ENCODE peak calls at places on chromosomes 13 and 19, in eight cellular contexts. One of them, this sample, is unnamed.

GRCh38 chr19:42286349-42287016 is 15.4 kb upstream of the PRR19 start:
- DNase-seq in sigmoid colon: peak
- DNase-seq in IMR-90: peak
- DNase-seq in cardiac fibroblast: peak
- DNase-seq in tibial artery: peak
- DNase-seq in lung: no peak
- DNase-seq in NB4: no peak
- DNase-seq in fibroblast of pulmonary artery: peak
- DNase-seq in this sample: no peak

GRCh38 chr19:42961119-42961518 is 24.1 kb upstream of the PSG7 start:
- DNase-seq in sigmoid colon: no peak
- DNase-seq in IMR-90: no peak
- DNase-seq in cardiac fibroblast: no peak
- DNase-seq in tibial artery: no peak
- DNase-seq in lung: no peak
- DNase-seq in NB4: no peak
- DNase-seq in fibroblast of pulmonary artery: no peak
- DNase-seq in this sample: no peak

GRCh38 chr19:6132482-6132881 is 3.0 kb upstream of the ACSBG2 start:
- DNase-seq in sigmoid colon: no peak
- DNase-seq in IMR-90: no peak
- DNase-seq in cardiac fibroblast: no peak
- DNase-seq in tibial artery: no peak
- DNase-seq in lung: no peak
- DNase-seq in NB4: no peak
- DNase-seq in fibroblast of pulmonary artery: no peak
- DNase-seq in this sample: no peak

GRCh38 chr13:38980628-38981078 is 10.0 kb downstream of the STOML3 start:
- DNase-seq in sigmoid colon: no peak
- DNase-seq in IMR-90: no peak
- DNase-seq in cardiac fibroblast: no peak
- DNase-seq in tibial artery: no peak
- DNase-seq in lung: no peak
- DNase-seq in NB4: no peak
- DNase-seq in fibroblast of pulmonary artery: no peak
- DNase-seq in this sample: no peak

GRCh38 chr13:40069173-40070044 is 413.9 kb downstream of the COG6 start:
- DNase-seq in sigmoid colon: peak
- DNase-seq in IMR-90: peak
- DNase-seq in cardiac fibroblast: peak
- DNase-seq in tibial artery: peak
- DNase-seq in lung: peak
- DNase-seq in NB4: peak
- DNase-seq in fibroblast of pulmonary artery: peak
- DNase-seq in this sample: peak

GRCh38 chr19:11499890-11500420 is 5.7 kb downstream of the ZNF653 start:
- DNase-seq in sigmoid colon: no peak
- DNase-seq in IMR-90: no peak
- DNase-seq in cardiac fibroblast: no peak
- DNase-seq in tibial artery: no peak
- DNase-seq in lung: no peak
- DNase-seq in NB4: no peak
- DNase-seq in fibroblast of pulmonary artery: no peak
- DNase-seq in this sample: no peak

GRCh38 chr13:44243198-44243852 is 130.3 kb upstream of the SERP2 start:
- DNase-seq in sigmoid colon: no peak
- DNase-seq in IMR-90: peak
- DNase-seq in cardiac fibroblast: peak
- DNase-seq in tibial artery: no peak
- DNase-seq in lung: no peak
- DNase-seq in NB4: peak
- DNase-seq in fibroblast of pulmonary artery: peak
- DNase-seq in this sample: peak

GRCh38 chr13:103238441-103238840 is 172.2 kb upstream of the SLC10A2 start:
- DNase-seq in sigmoid colon: no peak
- DNase-seq in IMR-90: no peak
- DNase-seq in cardiac fibroblast: no peak
- DNase-seq in tibial artery: no peak
- DNase-seq in lung: no peak
- DNase-seq in NB4: no peak
- DNase-seq in fibroblast of pulmonary artery: no peak
- DNase-seq in this sample: no peak

GRCh38 chr13:32262165-32262564 is 53.0 kb downstream of the ZAR1L start:
- DNase-seq in sigmoid colon: no peak
- DNase-seq in IMR-90: peak
- DNase-seq in cardiac fibroblast: no peak
- DNase-seq in tibial artery: no peak
- DNase-seq in lung: no peak
- DNase-seq in NB4: no peak
- DNase-seq in fibroblast of pulmonary artery: no peak
- DNase-seq in this sample: no peak

GRCh38 chr19:32651729-32652140 is 23.2 kb downstream of the ANKRD27 start:
- DNase-seq in sigmoid colon: peak
- DNase-seq in IMR-90: peak
- DNase-seq in cardiac fibroblast: no peak
- DNase-seq in tibial artery: no peak
- DNase-seq in lung: no peak
- DNase-seq in NB4: no peak
- DNase-seq in fibroblast of pulmonary artery: no peak
- DNase-seq in this sample: no peak

GRCh38 chr13:107715496-107715895 is 499.8 kb downstream of the LIG4 start:
- DNase-seq in sigmoid colon: no peak
- DNase-seq in IMR-90: no peak
- DNase-seq in cardiac fibroblast: no peak
- DNase-seq in tibial artery: no peak
- DNase-seq in lung: no peak
- DNase-seq in NB4: no peak
- DNase-seq in fibroblast of pulmonary artery: no peak
- DNase-seq in this sample: no peak

GRCh38 chr13:65064967-65065366 is 2165.2 kb downstream of the PCDH9 start:
- DNase-seq in sigmoid colon: no peak
- DNase-seq in IMR-90: no peak
- DNase-seq in cardiac fibroblast: no peak
- DNase-seq in tibial artery: no peak
- DNase-seq in lung: no peak
- DNase-seq in NB4: no peak
- DNase-seq in fibroblast of pulmonary artery: no peak
- DNase-seq in this sample: no peak

GRCh38 chr13:114070098-114070799 is 62.2 kb downstream of the RASA3 start:
- DNase-seq in sigmoid colon: peak
- DNase-seq in IMR-90: no peak
- DNase-seq in cardiac fibroblast: no peak
- DNase-seq in tibial artery: peak
- DNase-seq in lung: no peak
- DNase-seq in NB4: no peak
- DNase-seq in fibroblast of pulmonary artery: no peak
- DNase-seq in this sample: no peak

GRCh38 chr19:40467007-40467565 is 285 bp downstream of the SPTBN4 start:
- DNase-seq in sigmoid colon: peak
- DNase-seq in IMR-90: no peak
- DNase-seq in cardiac fibroblast: no peak
- DNase-seq in tibial artery: peak
- DNase-seq in lung: no peak
- DNase-seq in NB4: no peak
- DNase-seq in fibroblast of pulmonary artery: no peak
- DNase-seq in this sample: no peak

GRCh38 chr19:17687857-17688784 is at the start of gene UNC13A:
- DNase-seq in sigmoid colon: no peak
- DNase-seq in IMR-90: peak
- DNase-seq in cardiac fibroblast: peak
- DNase-seq in tibial artery: no peak
- DNase-seq in lung: no peak
- DNase-seq in NB4: peak
- DNase-seq in fibroblast of pulmonary artery: peak
- DNase-seq in this sample: peak

GRCh38 chr19:3682741-3683404 is 17.4 kb downstream of the PIP5K1C start:
- DNase-seq in sigmoid colon: no peak
- DNase-seq in IMR-90: peak
- DNase-seq in cardiac fibroblast: peak
- DNase-seq in tibial artery: no peak
- DNase-seq in lung: no peak
- DNase-seq in NB4: no peak
- DNase-seq in fibroblast of pulmonary artery: peak
- DNase-seq in this sample: no peak

GRCh38 chr19:35153701-35154534 is 617 bp upstream of the FXYD5 start:
- DNase-seq in sigmoid colon: peak
- DNase-seq in IMR-90: no peak
- DNase-seq in cardiac fibroblast: no peak
- DNase-seq in tibial artery: no peak
- DNase-seq in lung: no peak
- DNase-seq in NB4: peak
- DNase-seq in fibroblast of pulmonary artery: peak
- DNase-seq in this sample: peak
- TF ChIP-seq CTCF in sigmoid colon: peak
- TF ChIP-seq CTCF in IMR-90: peak
- TF ChIP-seq CTCF in cardiac fibroblast: peak
- TF ChIP-seq CTCF in tibial artery: peak
- TF ChIP-seq CTCF in lung: no peak
- TF ChIP-seq CTCF in NB4: peak
- TF ChIP-seq CTCF in fibroblast of pulmonary artery: peak
- TF ChIP-seq CTCF in this sample: peak

DNA sequence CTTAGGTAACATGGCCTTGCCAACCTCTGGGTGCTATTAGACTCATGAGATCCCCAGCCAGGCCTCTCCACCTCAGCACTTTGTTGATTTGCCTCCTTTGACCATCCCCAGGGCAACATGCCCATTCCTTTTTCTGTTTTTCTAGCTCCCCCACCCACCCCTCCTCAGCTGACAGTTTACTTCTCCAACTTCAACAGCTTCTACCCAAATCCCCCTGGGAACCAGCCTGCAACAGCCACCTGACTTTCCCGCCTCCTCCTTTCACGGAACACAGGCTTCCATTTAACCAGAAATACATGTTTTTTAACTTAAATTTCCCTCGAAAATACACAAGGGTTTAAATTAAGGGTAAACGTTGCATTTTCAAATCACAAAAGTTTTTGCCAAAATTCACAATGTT is 117.3 kb downstream of the DLEU7 start:
- DNase-seq in sigmoid colon: no peak
- DNase-seq in IMR-90: no peak
- DNase-seq in cardiac fibroblast: no peak
- DNase-seq in tibial artery: no peak
- DNase-seq in lung: no peak
- DNase-seq in NB4: peak
- DNase-seq in fibroblast of pulmonary artery: no peak
- DNase-seq in this sample: no peak
- H3K4me3 ChIP-seq in sigmoid colon: no peak
- H3K4me3 ChIP-seq in IMR-90: no peak
- H3K4me3 ChIP-seq in cardiac fibroblast: no peak
- H3K4me3 ChIP-seq in tibial artery: no peak
- H3K4me3 ChIP-seq in lung: no peak
- H3K4me3 ChIP-seq in NB4: no peak
- H3K4me3 ChIP-seq in fibroblast of pulmonary artery: no peak
- H3K4me3 ChIP-seq in this sample: no peak

GRCh38 chr19:23822735-23823134 is 64.0 kb upstream of the ZNF681 start:
- DNase-seq in sigmoid colon: no peak
- DNase-seq in IMR-90: no peak
- DNase-seq in cardiac fibroblast: no peak
- DNase-seq in tibial artery: no peak
- DNase-seq in lung: no peak
- DNase-seq in NB4: no peak
- DNase-seq in fibroblast of pulmonary artery: no peak
- DNase-seq in this sample: peak

DNA sequence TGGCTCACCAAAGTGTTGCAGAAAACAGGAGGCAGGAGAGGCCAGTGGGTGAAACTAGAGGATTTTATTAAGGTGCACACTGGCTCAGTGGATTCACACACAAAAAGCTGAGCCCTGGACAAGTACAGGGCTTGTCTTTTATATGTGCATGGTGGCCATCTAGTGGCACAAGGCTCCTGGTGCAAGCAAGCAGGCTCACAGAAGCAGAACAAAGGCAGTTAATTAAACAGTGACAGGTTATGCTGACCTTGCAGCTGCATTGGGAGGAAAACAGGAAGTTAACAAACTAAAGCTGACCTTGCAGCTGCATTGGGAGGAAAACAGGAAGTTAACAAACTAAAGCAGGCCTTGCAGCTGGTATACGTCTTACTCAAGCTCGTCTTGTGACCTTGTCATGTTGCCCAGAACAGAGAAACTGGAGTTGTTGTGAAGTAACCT is 65.3 kb upstream of the ZNF681 start:
- DNase-seq in sigmoid colon: no peak
- DNase-seq in IMR-90: no peak
- DNase-seq in cardiac fibroblast: peak
- DNase-seq in tibial artery: no peak
- DNase-seq in lung: no peak
- DNase-seq in NB4: peak
- DNase-seq in fibroblast of pulmonary artery: no peak
- DNase-seq in this sample: peak
- TF ChIP-seq CTCF in sigmoid colon: no peak
- TF ChIP-seq CTCF in IMR-90: no peak
- TF ChIP-seq CTCF in cardiac fibroblast: peak
- TF ChIP-seq CTCF in tibial artery: no peak
- TF ChIP-seq CTCF in lung: no peak
- TF ChIP-seq CTCF in NB4: peak
- TF ChIP-seq CTCF in fibroblast of pulmonary artery: no peak
- TF ChIP-seq CTCF in this sample: peak

GRCh38 chr13:80134360-80134759 is 206.6 kb downstream of the SPRY2 start:
- DNase-seq in sigmoid colon: no peak
- DNase-seq in IMR-90: no peak
- DNase-seq in cardiac fibroblast: no peak
- DNase-seq in tibial artery: no peak
- DNase-seq in lung: no peak
- DNase-seq in NB4: no peak
- DNase-seq in fibroblast of pulmonary artery: no peak
- DNase-seq in this sample: no peak

GRCh38 chr13:80133631-80134083 is 207.3 kb downstream of the SPRY2 start:
- DNase-seq in sigmoid colon: no peak
- DNase-seq in IMR-90: no peak
- DNase-seq in cardiac fibroblast: no peak
- DNase-seq in tibial artery: no peak
- DNase-seq in lung: no peak
- DNase-seq in NB4: no peak
- DNase-seq in fibroblast of pulmonary artery: no peak
- DNase-seq in this sample: no peak

GRCh38 chr13:80132741-80133601 is 208.0 kb downstream of the SPRY2 start:
- DNase-seq in sigmoid colon: peak
- DNase-seq in IMR-90: peak
- DNase-seq in cardiac fibroblast: peak
- DNase-seq in tibial artery: peak
- DNase-seq in lung: peak
- DNase-seq in NB4: peak
- DNase-seq in fibroblast of pulmonary artery: peak
- DNase-seq in this sample: no peak

GRCh38 chr13:80126382-80127068 is 214.4 kb downstream of the SPRY2 start:
- DNase-seq in sigmoid colon: no peak
- DNase-seq in IMR-90: no peak
- DNase-seq in cardiac fibroblast: no peak
- DNase-seq in tibial artery: no peak
- DNase-seq in lung: no peak
- DNase-seq in NB4: no peak
- DNase-seq in fibroblast of pulmonary artery: no peak
- DNase-seq in this sample: no peak

DNA sequence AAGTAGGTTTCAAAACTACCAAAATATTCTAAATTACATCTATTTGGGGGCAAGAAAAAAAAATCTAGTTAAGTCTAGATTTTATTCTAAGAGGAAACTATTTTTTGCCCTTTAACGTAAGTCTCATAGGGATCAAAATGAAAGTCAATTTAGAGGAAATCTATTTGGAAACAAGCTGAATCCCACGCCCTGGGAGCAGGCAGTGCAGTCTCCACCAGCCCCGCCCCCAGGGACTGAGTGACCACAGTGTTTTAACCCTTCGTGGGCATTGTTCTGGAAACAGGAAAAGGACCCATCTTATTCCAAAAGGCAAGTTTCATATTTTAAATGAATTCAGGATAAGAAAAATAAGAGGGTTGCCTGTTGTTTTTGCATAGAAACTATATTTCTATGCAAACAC is 209.7 kb downstream of the SPRY2 start:
- DNase-seq in sigmoid colon: peak
- DNase-seq in IMR-90: peak
- DNase-seq in cardiac fibroblast: peak
- DNase-seq in tibial artery: peak
- DNase-seq in lung: peak
- DNase-seq in NB4: peak
- DNase-seq in fibroblast of pulmonary artery: peak
- DNase-seq in this sample: no peak
- H3K4me3 ChIP-seq in sigmoid colon: peak
- H3K4me3 ChIP-seq in IMR-90: peak
- H3K4me3 ChIP-seq in cardiac fibroblast: peak
- H3K4me3 ChIP-seq in tibial artery: peak
- H3K4me3 ChIP-seq in lung: no peak
- H3K4me3 ChIP-seq in NB4: peak
- H3K4me3 ChIP-seq in fibroblast of pulmonary artery: peak
- H3K4me3 ChIP-seq in this sample: no peak

This sample was measured in epithelial cell of esophagus.